ENCODE peak calls at places on chromosome 18, in seven cellular contexts. C, X, K, R, I, Y and N are unnamed samples.

GRCh38 chr18:43855376-43855775 is 578.1 kb upstream of the SYT4 start:
- DNase-seq in I (no peak), C (no peak), X (no peak), R (no peak), Y (no peak), K (no peak), N (no peak)

GRCh38 chr18:22558945-22559385 is 141.2 kb upstream of the CTAGE1 start:
- DNase-seq in C (peak; percentile 64), I (peak; percentile 64), K (peak; percentile 92), R (peak; percentile 85), Y (peak; percentile 93), X (peak; percentile 89), N (no peak)

GRCh38 chr18:70221156-70221910 is 15.8 kb upstream of the RTTN start:
- DNase-seq in X (no peak), R (no peak), I (no peak), K (no peak), Y (no peak), C (peak; percentile 40), N (no peak)

GRCh38 chr18:63708650-63709049 is 5.9 kb downstream of the SERPINB11 start:
- DNase-seq in K (no peak), X (no peak), C (no peak), I (no peak), R (peak; percentile 40), Y (no peak), N (no peak)

GRCh38 chr18:39424261-39424660 is 1858.7 kb upstream of the CELF4 start:
- DNase-seq in Y (no peak), C (no peak), X (no peak), K (no peak), R (no peak), I (no peak), N (no peak)

GRCh38 chr18:50424877-50425690 is 50.2 kb downstream of the SKA1 start:
- DNase-seq in X (peak; percentile 77), R (no peak), C (peak; percentile 93), Y (no peak), I (peak; percentile 81), K (no peak), N (no peak)

GRCh38 chr18:13165636-13166423 is 52.7 kb upstream of the LDLRAD4 start:
- DNase-seq in R (no peak), X (no peak), Y (no peak), C (no peak), K (no peak), I (no peak), N (no peak)

GRCh38 chr18:49863769-49864615 is 50.7 kb upstream of the ACAA2 start:
- DNase-seq in X (no peak), R (no peak), Y (no peak), I (peak; percentile 58), K (peak; percentile 68), C (peak; percentile 50), N (no peak)

GRCh38 chr18:25921677-25922421 is 168.6 kb downstream of the SS18 start:
- DNase-seq in Y (no peak), I (no peak), R (peak; percentile 18), K (peak; percentile 45), C (peak; percentile 65), X (peak; percentile 10), N (no peak)

GRCh38 chr18:57890266-57890665 is 87.2 kb upstream of the ATP8B1 start:
- DNase-seq in C (no peak), Y (no peak), I (no peak), X (no peak), K (no peak), R (no peak), N (no peak)

GRCh38 chr18:55384551-55385275 is 203.3 kb downstream of the TCF4 start:
- DNase-seq in Y (no peak), X (no peak), C (peak; percentile 60), R (peak; percentile 59), I (no peak), K (peak; percentile 50), N (no peak)

GRCh38 chr18:55603775-55604174 is 15.8 kb upstream of the TCF4 start:
- DNase-seq in Y (no peak), C (no peak), R (no peak), X (no peak), I (no peak), K (no peak), N (no peak)

GRCh38 chr18:25646971-25647370 is 295.0 kb upstream of the ZNF521 start:
- DNase-seq in C (no peak), X (no peak), Y (no peak), I (no peak), K (peak; percentile 9), R (peak; percentile 16), N (no peak)

GRCh38 chr18:11752116-11752911 is 63.2 kb downstream of the GNAL start:
- DNase-seq in K (peak; percentile 93), I (no peak), Y (no peak), X (peak; percentile 41), R (peak; percentile 26), C (peak; percentile 32), N (no peak)

GRCh38 chr18:61274561-61274960 is 58.7 kb upstream of the CDH20 start:
- DNase-seq in C (no peak), I (no peak), K (no peak), Y (no peak), X (no peak), R (no peak), N (no peak)

GRCh38 chr18:79583426-79583825 is 96.2 kb upstream of the CTDP1 start:
- DNase-seq in X (no peak), C (no peak), K (peak; percentile 71), R (no peak), I (peak; percentile 29), Y (no peak), N (no peak)

GRCh38 chr18:13376841-13377351 is 158.3 kb downstream of the LDLRAD4 start:
- DNase-seq in R (no peak), C (no peak), Y (peak; percentile 58), I (no peak), K (peak; percentile 13), X (no peak), N (peak; percentile 76)

GRCh38 chr18:36672437-36673344 is 156.1 kb downstream of the TPGS2 start:
- DNase-seq in I (no peak), X (no peak), Y (no peak), R (peak; percentile 93), C (no peak), K (peak; percentile 36), N (no peak)

GRCh38 chr18:13386891-13387801 is 168.6 kb downstream of the LDLRAD4 start:
- DNase-seq in X (no peak), R (no peak), I (no peak), Y (peak; percentile 55), K (peak; percentile 51), C (no peak), N (no peak)

GRCh38 chr18:36331541-36331971 is 34.0 kb downstream of the FHOD3 start:
- DNase-seq in C (no peak), I (no peak), Y (peak; percentile 53), R (no peak), K (no peak), X (no peak), N (no peak)

GRCh38 chr18:79952996-79953559 is 1.6 kb upstream of the SLC66A2 start:
- DNase-seq in R (no peak), Y (no peak), X (peak; percentile 52), I (no peak), K (peak; percentile 70), C (peak; percentile 13), N (no peak)

DNA sequence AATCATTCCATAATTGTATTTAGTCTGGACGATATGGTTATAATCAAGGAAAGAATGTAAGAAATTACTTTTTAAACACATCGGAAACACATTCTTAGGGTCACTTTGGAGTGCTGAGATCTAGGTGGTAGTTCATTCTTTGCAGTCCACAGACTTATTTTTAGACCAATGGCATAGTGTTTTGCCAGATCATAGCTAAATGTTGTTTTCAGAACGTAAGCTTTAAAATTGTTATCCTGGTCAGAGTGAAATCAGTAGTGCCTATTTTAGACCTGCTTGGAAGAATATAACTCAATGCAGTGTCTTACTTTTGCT is 4.3 kb downstream of the MYL12A start:
- DNase-seq in K (no peak), X (no peak), Y (no peak), R (peak; percentile 39), I (no peak), C (no peak), N (no peak)
- H3K36me3 ChIP-seq in K (peaks cover 56% of the 10 kb centered on the region), X (no peaks in the 10 kb centered on the region), Y (peaks cover 67% of the 10 kb centered on the region), R (peaks cover 51% of the 10 kb centered on the region), I (peaks cover 28% of the 10 kb centered on the region), C (no peaks in the 10 kb centered on the region), N (peaks cover 38% of the 10 kb centered on the region)

DNA sequence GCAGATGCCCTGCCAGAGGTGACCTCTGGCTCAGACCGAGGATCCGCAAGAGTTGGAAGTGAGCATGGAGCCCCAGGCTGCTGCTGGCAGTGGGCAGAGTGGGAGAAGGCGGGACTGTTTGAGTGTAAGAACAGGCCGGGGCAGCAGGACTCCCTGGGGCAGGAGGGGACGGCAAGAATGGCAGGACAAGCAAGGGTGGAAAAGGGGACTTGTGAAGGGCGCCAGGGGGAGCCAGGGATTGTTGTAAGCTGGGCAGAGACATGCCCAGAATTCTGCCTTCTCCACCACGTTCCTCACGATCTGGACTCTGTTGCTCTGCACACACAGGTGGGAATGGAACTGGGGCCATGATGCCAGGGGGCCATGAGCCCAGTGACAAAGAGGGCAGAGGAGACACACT is 72.3 kb upstream of the TMEM200C start:
- DNase-seq in R (no peak), X (no peak), C (no peak), K (no peak), I (no peak), Y (no peak), N (no peak)
- H3K4me1 ChIP-seq in R (peaks cover 11% of the 10 kb centered on the region), X (peaks cover 29% of the 10 kb centered on the region), C (no peaks in the 10 kb centered on the region), K (no peaks in the 10 kb centered on the region), I (no peaks in the 10 kb centered on the region), Y (peaks cover 29% of the 10 kb centered on the region), N (no peaks in the 10 kb centered on the region)

GRCh38 chr18:54161267-54161666 is 63.2 kb downstream of the MBD2 start:
- DNase-seq in R (no peak), K (no peak), I (no peak), X (no peak), Y (no peak), C (no peak), N (no peak)
- H3K36me3 ChIP-seq in R (peaks cover 64% of the 10 kb centered on the region), K (peaks cover 29% of the 10 kb centered on the region), I (peaks cover 51% of the 10 kb centered on the region), X (no peaks in the 10 kb centered on the region), Y (peaks cover 65% of the 10 kb centered on the region), C (no peaks in the 10 kb centered on the region), N (peaks cover 81% of the 10 kb centered on the region)

GRCh38 chr18:75211721-75212625 is 1.4 kb downstream of the TSHZ1 start:
- DNase-seq in Y (no peak), K (no peak), C (peak; percentile 77), I (peak; percentile 79), X (peak; percentile 64), R (peak; percentile 68), N (no peak)

GRCh38 chr18:75212626-75213110 is 2.1 kb downstream of the TSHZ1 start:
- DNase-seq in R (no peak), I (no peak), K (no peak), C (no peak), X (peak; percentile 24), Y (no peak), N (no peak)

GRCh38 chr18:75215663-75216062 is 5.1 kb downstream of the TSHZ1 start:
- DNase-seq in C (no peak), K (no peak), R (no peak), X (no peak), I (no peak), Y (no peak), N (no peak)

GRCh38 chr18:75214766-75215515 is 4.3 kb downstream of the TSHZ1 start:
- DNase-seq in R (no peak), X (peak; percentile 60), Y (no peak), C (no peak), I (no peak), K (no peak), N (no peak)

DNA sequence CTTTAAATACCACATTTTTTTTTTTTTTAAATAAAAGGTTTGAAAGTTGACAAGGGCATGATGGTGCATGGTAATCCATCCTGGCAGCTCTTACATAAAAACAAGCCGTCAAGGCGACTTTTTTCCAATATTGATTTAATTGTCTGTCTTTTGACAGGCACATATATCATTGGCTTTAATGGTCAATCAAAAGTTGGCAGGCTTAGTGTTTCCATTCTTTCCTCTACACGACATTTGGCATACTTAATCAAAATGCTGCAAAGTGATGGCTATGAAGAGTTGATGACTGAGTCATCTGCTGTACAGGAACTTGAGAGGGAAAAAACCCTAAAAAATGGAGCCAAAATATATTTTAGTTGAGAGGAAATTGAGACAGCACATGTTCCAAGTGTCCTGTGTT is 3.0 kb downstream of the TSHZ1 start:
- DNase-seq in I (no peak), C (no peak), X (no peak), K (no peak), R (peak; percentile 47), Y (no peak), N (no peak)
- H3K4me1 ChIP-seq in I (no peaks in the 10 kb centered on the region), C (peaks cover 23% of the 10 kb centered on the region), X (peaks cover 55% of the 10 kb centered on the region), K (peaks cover 32% of the 10 kb centered on the region), R (peaks cover 36% of the 10 kb centered on the region), Y (peaks cover 59% of the 10 kb centered on the region), N (peaks cover 35% of the 10 kb centered on the region)